ENCODE peak calls at places on chromosomes 11 and 22, in nine cellular contexts. I, C, M, X, L, V, B, Y and A are unnamed samples.

GRCh38 chr11:79626135-79626748 is 185.4 kb upstream of the TENM4 start:
- DNase-seq in I (no peak), C (no peak), M (no peak), X (no peak), L (no peak), V (no peak), B (no peak), Y (no peak), A (no peak)

GRCh38 chr11:16081756-16082531 is 274.4 kb downstream of the SOX6 start:
- DNase-seq in I (no peak), C (no peak), M (no peak), X (no peak), L (no peak), V (no peak), B (no peak), Y (no peak), A (no peak)

GRCh38 chr22:37716708-37717107 is 19.9 kb downstream of the TRIOBP start:
- DNase-seq in I (no peak), C (no peak), M (no peak), X (no peak), L (no peak), V (no peak), B (no peak), Y (peak), A (no peak)

GRCh38 chr22:37273126-37273845 is 9.0 kb upstream of the CYTH4 start:
- DNase-seq in I (no peak), C (no peak), M (no peak), X (no peak), L (peak), V (no peak), B (no peak), Y (peak), A (peak)

GRCh38 chr11:113465786-113466185 is 9.4 kb downstream of the DRD2 start:
- DNase-seq in I (no peak), C (no peak), M (no peak), X (no peak), L (no peak), V (no peak), B (no peak), Y (no peak), A (no peak)

GRCh38 chr11:101765932-101766331 is 148.9 kb upstream of the CEP126 start:
- DNase-seq in I (no peak), C (no peak), M (no peak), X (no peak), L (no peak), V (no peak), B (no peak), Y (no peak), A (no peak)

GRCh38 chr11:46450846-46451470 is 59.4 kb upstream of the CHRM4 start:
- DNase-seq in I (no peak), C (no peak), M (no peak), X (no peak), L (no peak), V (no peak), B (no peak), Y (no peak), A (no peak)

GRCh38 chr11:123137496-123138270 is 57.4 kb downstream of the CLMP start:
- DNase-seq in I (peak), C (no peak), M (no peak), X (no peak), L (no peak), V (peak), B (peak), Y (peak), A (no peak)

GRCh38 chr11:59259867-59260475 is 47.2 kb upstream of the MPEG1 start:
- DNase-seq in I (no peak), C (no peak), M (no peak), X (no peak), L (no peak), V (no peak), B (no peak), Y (no peak), A (no peak)

GRCh38 chr11:6544921-6545850 is 48.1 kb downstream of the DNHD1 start:
- DNase-seq in I (no peak), C (no peak), M (no peak), X (no peak), L (no peak), V (no peak), B (no peak), Y (peak), A (no peak)

GRCh38 chr22:39197578-39197977 is 45.1 kb upstream of the CBX7 start:
- DNase-seq in I (no peak), C (no peak), M (no peak), X (no peak), L (no peak), V (no peak), B (peak), Y (no peak), A (no peak)